ENCODE peak calls at places on chromosomes 12 and 14, in four cellular contexts. One of them, this sample, is unnamed.

GRCh38 chr12:13362260-13362841 is 165.8 kb downstream of the EMP1 start:
- DNase-seq in K562: peak
- DNase-seq in HEK293T: peak
- DNase-seq in HepG2: peak
- DNase-seq in this sample: peak

GRCh38 chr12:121060149-121061001 is 21.3 kb upstream of the OASL start:
- DNase-seq in K562: peak
- DNase-seq in HEK293T: peak
- DNase-seq in HepG2: peak
- DNase-seq in this sample: peak

GRCh38 chr14:101083564-101084435 is 180.3 kb upstream of the RTL1 start:
- DNase-seq in K562: no peak
- DNase-seq in HEK293T: peak
- DNase-seq in HepG2: peak
- DNase-seq in this sample: peak

GRCh38 chr12:117034691-117035090 is 64.5 kb downstream of the TESC start:
- DNase-seq in HEK293T: no peak
- DNase-seq in K562: no peak
- DNase-seq in HepG2: no peak
- DNase-seq in this sample: no peak

GRCh38 chr12:10170199-10170598 is 1.7 kb downstream of the OLR1 start:
- DNase-seq in HEK293T: no peak
- DNase-seq in K562: no peak
- DNase-seq in HepG2: no peak
- DNase-seq in this sample: no peak

GRCh38 chr12:65364021-65364420 is 85.5 kb downstream of the MSRB3 start:
- DNase-seq in HEK293T: no peak
- DNase-seq in HepG2: no peak
- DNase-seq in K562: no peak
- DNase-seq in this sample: no peak

GRCh38 chr12:100721193-100721592 is 73.4 kb upstream of the ANO4 start:
- DNase-seq in HepG2: no peak
- DNase-seq in HEK293T: no peak
- DNase-seq in K562: no peak
- DNase-seq in this sample: no peak

GRCh38 chr14:92247937-92248336 is 75.0 kb upstream of the SLC24A4 start:
- DNase-seq in HEK293T: no peak
- DNase-seq in K562: no peak
- DNase-seq in HepG2: no peak
- DNase-seq in this sample: no peak

GRCh38 chr12:116121453-116121871 is 156.0 kb downstream of the MED13L start:
- DNase-seq in K562: no peak
- DNase-seq in HEK293T: no peak
- DNase-seq in HepG2: no peak
- DNase-seq in this sample: no peak

GRCh38 chr12:5898874-5899273 is 46.2 kb downstream of the ANO2 start:
- DNase-seq in K562: no peak
- DNase-seq in HEK293T: no peak
- DNase-seq in HepG2: no peak
- DNase-seq in this sample: peak

GRCh38 chr14:67440513-67440912 is 28.5 kb upstream of the PLEK2 start:
- DNase-seq in HEK293T: no peak
- DNase-seq in K562: no peak
- DNase-seq in HepG2: no peak
- DNase-seq in this sample: no peak

GRCh38 chr14:104098272-104099095 is 13.0 kb downstream of the ASPG start:
- DNase-seq in HepG2: no peak
- DNase-seq in HEK293T: no peak
- DNase-seq in K562: no peak
- DNase-seq in this sample: no peak

DNA sequence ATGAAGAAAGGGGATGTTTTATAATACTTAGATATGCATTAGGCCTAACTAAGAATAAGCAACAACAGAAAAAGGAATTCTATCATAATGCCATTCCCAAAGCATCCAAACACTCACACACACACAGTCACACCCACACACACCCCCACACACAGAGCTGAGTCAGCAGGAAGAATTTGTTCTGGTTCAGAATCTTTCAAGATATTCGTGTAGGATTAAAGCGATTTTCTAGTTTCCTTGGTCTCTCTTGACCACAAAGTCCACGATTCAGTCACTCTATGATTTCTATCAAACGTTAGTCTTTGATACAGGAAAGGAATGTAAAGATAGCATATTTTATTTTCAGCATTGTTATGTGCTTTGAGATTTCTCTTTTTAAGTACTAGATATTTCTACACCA is 382.6 kb upstream of the DCN start:
- DNase-seq in HepG2: no peak
- DNase-seq in HEK293T: no peak
- DNase-seq in K562: no peak
- DNase-seq in this sample: no peak
- TF ChIP-seq ELF4 in HepG2: no peak
- TF ChIP-seq ELF4 in HEK293T: no peak
- TF ChIP-seq ELF4 in K562: no peak
- TF ChIP-seq ELF4 in this sample: no peak

GRCh38 chr12:125105600-125105999 is 40.4 kb downstream of the AACS start:
- DNase-seq in K562: no peak
- DNase-seq in HepG2: no peak
- DNase-seq in HEK293T: no peak
- DNase-seq in this sample: no peak
- TF ChIP-seq ELF4 in K562: no peak
- TF ChIP-seq ELF4 in HepG2: no peak
- TF ChIP-seq ELF4 in HEK293T: no peak
- TF ChIP-seq ELF4 in this sample: no peak

GRCh38 chr14:60657609-60657983 is 8.3 kb upstream of the SIX1 start:
- DNase-seq in HepG2: no peak
- DNase-seq in HEK293T: no peak
- DNase-seq in K562: no peak
- DNase-seq in this sample: peak

GRCh38 chr14:60655898-60656754 is 6.8 kb upstream of the SIX1 start:
- DNase-seq in HEK293T: peak
- DNase-seq in HepG2: no peak
- DNase-seq in K562: no peak
- DNase-seq in this sample: peak

GRCh38 chr14:60658909-60659585 is 9.8 kb upstream of the SIX1 start:
- DNase-seq in K562: no peak
- DNase-seq in HEK293T: peak
- DNase-seq in HepG2: peak
- DNase-seq in this sample: no peak

GRCh38 chr14:60656755-60657608 is 7.7 kb upstream of the SIX1 start:
- DNase-seq in K562: no peak
- DNase-seq in HepG2: peak
- DNase-seq in HEK293T: no peak
- DNase-seq in this sample: peak

GRCh38 chr14:60658116-60658515 is 8.8 kb upstream of the SIX1 start:
- DNase-seq in HEK293T: no peak
- DNase-seq in K562: no peak
- DNase-seq in HepG2: no peak
- DNase-seq in this sample: no peak
- TF ChIP-seq ELF4 in HEK293T: no peak
- TF ChIP-seq ELF4 in K562: no peak
- TF ChIP-seq ELF4 in HepG2: no peak
- TF ChIP-seq ELF4 in this sample: no peak

GRCh38 chr14:97638864-97639263 is 841.7 kb downstream of the VRK1 start:
- DNase-seq in HEK293T: no peak
- DNase-seq in HepG2: no peak
- DNase-seq in K562: no peak
- DNase-seq in this sample: no peak
- TF ChIP-seq ELF4 in HEK293T: no peak
- TF ChIP-seq ELF4 in HepG2: no peak
- TF ChIP-seq ELF4 in K562: no peak
- TF ChIP-seq ELF4 in this sample: no peak

DNA sequence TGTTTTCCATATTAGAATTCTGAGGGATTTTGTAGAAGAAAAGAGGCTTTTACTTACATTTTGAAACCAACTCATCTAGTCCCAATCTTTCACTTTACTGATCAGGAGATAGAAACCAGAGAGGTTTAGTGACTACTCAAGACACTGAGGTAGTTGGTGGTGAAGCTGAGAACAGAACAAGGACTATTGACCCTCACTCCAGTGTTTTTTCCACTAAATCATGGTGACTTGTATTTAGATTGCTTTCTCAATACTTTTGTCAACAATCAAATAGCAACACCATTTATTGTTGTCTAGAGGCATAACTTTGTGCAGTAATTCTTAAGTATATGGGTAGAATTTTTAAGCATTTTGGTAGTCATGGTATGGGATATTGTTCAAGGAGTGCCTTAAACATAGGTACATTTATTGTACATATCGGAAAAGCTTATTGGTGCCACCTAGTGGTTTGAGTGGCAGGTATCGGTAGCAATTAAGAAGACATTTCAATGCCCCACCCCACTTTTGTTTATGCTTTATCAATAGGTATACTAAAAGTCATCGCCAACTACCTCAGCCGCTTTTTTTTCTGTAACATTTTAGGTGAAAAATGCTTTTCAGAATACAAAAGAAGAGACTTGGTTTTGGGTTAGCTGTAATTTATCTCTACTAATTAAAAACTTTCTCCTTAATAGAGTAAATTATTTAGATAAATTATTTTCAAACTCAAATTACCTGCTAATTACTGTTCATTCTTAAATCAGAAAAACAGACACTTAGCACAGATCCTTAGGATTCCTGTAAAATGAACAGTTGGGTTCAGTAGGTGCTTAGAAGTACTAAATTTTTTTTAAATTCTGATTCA is 47.3 kb upstream of the PAWR start:
- DNase-seq in K562: peak
- DNase-seq in HepG2: peak
- DNase-seq in HEK293T: peak
- DNase-seq in this sample: no peak
- TF ChIP-seq ELF4 in K562: no peak
- TF ChIP-seq ELF4 in HepG2: no peak
- TF ChIP-seq ELF4 in HEK293T: no peak
- TF ChIP-seq ELF4 in this sample: no peak